ENCODE peak calls at places on chromosomes 11 and 22, in ten cellular contexts. Y is activated naive CD8-positive, alpha-beta T cell treated with anti-CD3 and anti-CD28 coated beads, Interleukin-2, amount 50 U/mL, for 16 hours; I is stimulated activated CD8-positive, alpha-beta memory T cell treated with anti-CD3 and anti-CD28 coated beads, Interleukin-2, amount 100 ng/mL, for 1 hour; D is small intestine; P is fibroblast of mammary gland; N is mesothelial cell of epicardium; Z is HEK293T; G is DMS53; H is skeletal muscle cell; L is hepatocyte. X is an unnamed sample.

GRCh38 chr11:76990628-76991027 is 43.6 kb upstream of the B3GNT6 start:
- DNase-seq in I (no peak), H (no peak), Z (no peak), N (no peak), L (no peak), Y (no peak), D (no peak), P (no peak), G (no peak), X (no peak)

GRCh38 chr11:69000831-69001245 is 12.2 kb downstream of the MRGPRF start:
- DNase-seq in L (peak; percentile 68), P (peak; percentile 82), Z (no peak), I (no peak), D (peak; percentile 9), H (no peak), G (peak; percentile 49), Y (no peak), N (no peak), X (peak; percentile 54)

GRCh38 chr11:45097721-45098493 is 48.5 kb upstream of the PRDM11 start:
- DNase-seq in N (peak; percentile 78), I (no peak), D (peak; percentile 31), P (peak; percentile 72), H (no peak), G (no peak), Y (no peak), L (peak; percentile 84), Z (peak; percentile 52), X (peak; percentile 70)

GRCh38 chr22:38570841-38571364 is 920 bp upstream of the DMC1 start:
- DNase-seq in G (peak; percentile 64), Y (peak; percentile 1), I (no peak), D (peak; percentile 21), L (peak; percentile 54), H (no peak), P (peak; percentile 28), Z (peak; percentile 41), N (no peak), X (peak; percentile 78)

GRCh38 chr11:33949201-33949913 is 57.5 kb upstream of the LMO2 start:
- DNase-seq in P (no peak), D (no peak), H (no peak), L (no peak), Z (no peak), I (no peak), G (no peak), N (no peak), Y (no peak), X (no peak)

GRCh38 chr11:19573666-19574065 is 139.0 kb upstream of the NAV2 start:
- DNase-seq in L (no peak), P (no peak), Y (no peak), H (no peak), N (no peak), D (no peak), I (no peak), Z (no peak), G (no peak), X (no peak)

GRCh38 chr11:109424893-109425292 is 2.9 kb downstream of the C11orf87 start:
- DNase-seq in Z (no peak), Y (no peak), G (peak; percentile 75), N (peak; percentile 31), I (no peak), H (no peak), D (no peak), P (no peak), L (peak; percentile 47), X (peak; percentile 65)

GRCh38 chr11:14894657-14895598 is 2.9 kb upstream of the CYP2R1 start:
- DNase-seq in H (peak; percentile 82), Y (no peak), L (peak; percentile 18), P (peak; percentile 71), D (no peak), Z (no peak), I (no peak), G (peak; percentile 16), N (no peak), X (peak; percentile 40)

GRCh38 chr11:120244476-120244875 is 4.5 kb downstream of the POU2F3 start:
- DNase-seq in D (no peak), Z (no peak), H (peak; percentile 9), L (no peak), P (peak; percentile 29), Y (no peak), N (no peak), G (no peak), I (no peak), X (no peak)

GRCh38 chr11:102664001-102664752 is 39.0 kb upstream of the MMP20 start:
- DNase-seq in H (no peak), P (no peak), Y (no peak), D (peak; percentile 7), Z (peak; percentile 18), I (no peak), G (peak; percentile 23), N (no peak), L (no peak), X (peak; percentile 17)

GRCh38 chr11:57214494-57214893 is 22.6 kb downstream of the APLNR start:
- DNase-seq in N (no peak), I (no peak), Y (no peak), D (no peak), H (peak; percentile 57), P (peak; percentile 81), L (peak; percentile 26), Z (no peak), G (no peak), X (no peak)

GRCh38 chr11:13016415-13016814 is 7.3 kb downstream of the RASSF10 start:
- DNase-seq in H (no peak), D (peak; percentile 18), Y (no peak), P (no peak), I (no peak), Z (no peak), N (no peak), L (no peak), G (peak; percentile 78), X (no peak)

GRCh38 chr11:59918987-59919589 is 19.1 kb upstream of the OOSP1 start:
- DNase-seq in I (no peak), D (peak; percentile 41), Z (peak; percentile 15), L (peak; percentile 44), G (peak; percentile 72), P (peak; percentile 23), N (no peak), H (no peak), Y (no peak), X (peak; percentile 13)

GRCh38 chr22:46076651-46077339 is 73.5 kb upstream of the PPARA start:
- DNase-seq in D (peak; percentile 76), G (no peak), Z (no peak), I (no peak), N (peak; percentile 10), Y (no peak), L (no peak), P (no peak), H (no peak), X (no peak)

GRCh38 chr11:116732740-116733385 is 39.9 kb downstream of the BUD13 start:
- DNase-seq in N (peak; percentile 41), I (peak; percentile 23), G (peak; percentile 84), Z (peak; percentile 87), H (peak; percentile 11), L (peak; percentile 84), P (peak; percentile 71), Y (peak; percentile 7), D (peak; percentile 70), X (peak; percentile 73)

GRCh38 chr11:1920909-1921575 is 1.5 kb downstream of the TNNT3 start:
- DNase-seq in P (no peak), N (no peak), D (no peak), H (no peak), Z (no peak), L (no peak), Y (no peak), I (no peak), G (peak; percentile 30), X (peak; percentile 49)

GRCh38 chr11:92324890-92325289 is 100.3 kb downstream of the FAT3 start:
- DNase-seq in H (no peak), Z (no peak), P (no peak), Y (no peak), I (no peak), D (no peak), N (no peak), G (peak; percentile 10), L (no peak), X (no peak)

GRCh38 chr11:86802601-86803051 is 2.3 kb downstream of the PRSS23 start:
- DNase-seq in N (no peak), Z (peak; percentile 53), G (peak; percentile 89), L (peak; percentile 70), I (no peak), D (peak; percentile 63), H (no peak), P (peak; percentile 56), Y (no peak), X (peak; percentile 33)

GRCh38 chr11:69190796-69191536 is 35.2 kb downstream of the SMIM38 start:
- DNase-seq in I (no peak), N (no peak), D (no peak), H (no peak), Z (no peak), L (no peak), P (no peak), Y (no peak), G (no peak), X (no peak)

GRCh38 chr11:28144808-28145207 is 36.6 kb downstream of the METTL15 start:
- DNase-seq in Z (no peak), I (no peak), G (no peak), H (peak; percentile 25), D (peak; percentile 12), P (peak; percentile 51), L (no peak), N (no peak), Y (no peak), X (no peak)

GRCh38 chr11:76361365-76361764 is 19.6 kb downstream of the THAP12 start:
- DNase-seq in D (no peak), H (no peak), Y (no peak), L (no peak), N (no peak), G (no peak), I (no peak), P (no peak), Z (no peak), X (no peak)

GRCh38 chr11:67393990-67394389 is 2.2 kb downstream of the RAD9A start:
- DNase-seq in L (no peak), Y (no peak), D (no peak), G (no peak), N (no peak), H (no peak), P (no peak), Z (no peak), I (no peak), X (no peak)

X was measured in RPMI8226.